ENCODE peak calls at places on chromosome 12, in five cellular contexts. F is naive thymus-derived CD4-positive, alpha-beta T cell; C is GM23248; Q is stomach; G is lower lobe of right lung. S is an unnamed sample.
A peak's percentile ranks its signal among the peaks of the same experiment; 100 is the strongest.

GRCh38 chr12:120762093-120762492 is 36.5 kb downstream of the ACADS start:
- DNase-seq in F (no peak), C (no peak), Q (no peak), G (no peak), S (no peak)

GRCh38 chr12:51977320-51977753 is 25.8 kb downstream of the ACVR1B start:
- DNase-seq in F (no peak), C (peak; percentile 29), Q (no peak), G (no peak), S (no peak)

GRCh38 chr12:69879007-69879960 is 54.3 kb downstream of the MYRFL start:
- DNase-seq in F (peak; percentile 63), C (peak; percentile 84), Q (peak; percentile 75), G (peak; percentile 68), S (peak; percentile 87)

GRCh38 chr12:27772328-27773049 is 7.5 kb upstream of the KLHL42 start:
- DNase-seq in F (no peak), C (peak; percentile 29), Q (no peak), G (no peak), S (no peak)

GRCh38 chr12:76614364-76614763 is 54.8 kb upstream of the OSBPL8 start:
- DNase-seq in F (no peak), C (no peak), Q (no peak), G (no peak), S (no peak)

GRCh38 chr12:120652671-120653435 is 12.4 kb downstream of the CABP1 start:
- DNase-seq in F (no peak), C (no peak), Q (no peak), G (peak; percentile 16), S (no peak)

GRCh38 chr12:118763239-118763638 is 218.1 kb upstream of the SRRM4 start:
- DNase-seq in F (no peak), C (no peak), Q (no peak), G (no peak), S (no peak)

GRCh38 chr12:25811656-25812126 is 146.8 kb upstream of the RASSF8 start:
- DNase-seq in F (no peak), C (peak; percentile 67), Q (no peak), G (no peak), S (no peak)

GRCh38 chr12:119804011-119804641 is 73.0 kb downstream of the CIT start:
- DNase-seq in F (no peak), C (peak; percentile 88), Q (peak; percentile 57), G (peak; percentile 55), S (no peak)

GRCh38 chr12:12871587-12872138 is 19.7 kb upstream of the GPRC5A start:
- DNase-seq in F (no peak), C (no peak), Q (no peak), G (no peak), S (no peak)

GRCh38 chr12:103751600-103751999 is 89.4 kb downstream of the NT5DC3 start:
- DNase-seq in F (no peak), C (peak; percentile 31), Q (no peak), G (no peak), S (no peak)

GRCh38 chr12:3604750-3605638 is 114.0 kb downstream of the PRMT8 start:
- DNase-seq in F (no peak), C (no peak), Q (peak; percentile 61), G (no peak), S (no peak)

GRCh38 chr12:80648866-80649265 is 58.6 kb upstream of the MYF6 start:
- DNase-seq in F (no peak), C (peak; percentile 76), Q (no peak), G (no peak), S (no peak)

GRCh38 chr12:94649349-94650142 is 811 bp downstream of the TMCC3 start:
- DNase-seq in F (peak; percentile 29), C (peak; percentile 64), Q (peak; percentile 64), G (peak; percentile 73), S (no peak)

GRCh38 chr12:104668274-104668718 is 211.5 kb downstream of the CHST11 start:
- DNase-seq in F (no peak), C (no peak), Q (no peak), G (peak; percentile 70), S (no peak)

GRCh38 chr12:104106965-104107364 is 31.0 kb downstream of the NFYB start:
- DNase-seq in F (no peak), C (no peak), Q (no peak), G (no peak), S (no peak)

GRCh38 chr12:52356031-52356761 is 11.1 kb downstream of the KRT85 start:
- DNase-seq in F (no peak), C (no peak), Q (no peak), G (no peak), S (no peak)

GRCh38 chr12:52010152-52010622 is 3.4 kb downstream of the TAMALIN start:
- DNase-seq in F (no peak), C (peak; percentile 72), Q (peak; percentile 38), G (peak; percentile 74), S (no peak)

GRCh38 chr12:68962855-68963455 is 30.0 kb upstream of the CPM start:
- DNase-seq in F (no peak), C (peak; percentile 46), Q (no peak), G (no peak), S (no peak)

GRCh38 chr12:106223485-106224391 is 24.1 kb downstream of the CKAP4 start:
- DNase-seq in F (peak; percentile 74), C (peak; percentile 74), Q (peak; percentile 76), G (peak; percentile 72), S (peak; percentile 45)

GRCh38 chr12:80937391-80938238 is at the start of gene LIN7A:
- DNase-seq in F (no peak), C (peak; percentile 44), Q (peak; percentile 27), G (peak; percentile 62), S (no peak)

GRCh38 chr12:73950506-73950905 is 587.1 kb upstream of the ATXN7L3B start:
- DNase-seq in F (no peak), C (no peak), Q (no peak), G (no peak), S (no peak)

GRCh38 chr12:16545836-16546235 is 60.1 kb downstream of the LMO3 start:
- DNase-seq in F (no peak), C (no peak), Q (no peak), G (no peak), S (no peak)

GRCh38 chr12:15154108-15154507 is 67.1 kb downstream of the RERG start:
- DNase-seq in F (no peak), C (no peak), Q (no peak), G (no peak), S (no peak)

GRCh38 chr12:104108755-104109445 is 29.1 kb downstream of the NFYB start:
- DNase-seq in F (peak; percentile 85), C (peak; percentile 83), Q (peak; percentile 83), G (peak; percentile 78), S (peak; percentile 94)

GRCh38 chr12:13079440-13079906 is 24.0 kb downstream of the GSG1 start:
- DNase-seq in F (no peak), C (no peak), Q (no peak), G (no peak), S (no peak)

GRCh38 chr12:85983601-85984000 is 109.5 kb downstream of the NTS start:
- DNase-seq in F (no peak), C (no peak), Q (no peak), G (no peak), S (no peak)

GRCh38 chr12:85985996-85986395 is 111.9 kb downstream of the NTS start:
- DNase-seq in F (no peak), C (no peak), Q (no peak), G (no peak), S (no peak)
- H3K27ac ChIP-seq in F (no peak overlapping the region), C (no peak overlapping the region), Q (no peak overlapping the region), G (no peak overlapping the region), S (no peak overlapping the region)

GRCh38 chr12:99334737-99335136 is 312.8 kb upstream of the GARIN6 start:
- DNase-seq in F (no peak), C (no peak), Q (no peak), G (no peak), S (no peak)
- H3K4me1 ChIP-seq in F (no peaks in the 10 kb centered on the region), C (no peaks in the 10 kb centered on the region), Q (no peaks in the 10 kb centered on the region), G (no peaks in the 10 kb centered on the region), S (no peaks in the 10 kb centered on the region)

GRCh38 chr12:92140919-92141536 is 4.6 kb downstream of the BTG1 start:
- DNase-seq in F (no peak), C (no peak), Q (no peak), G (no peak), S (no peak)

GRCh38 chr12:92136883-92137582 is 8.6 kb downstream of the BTG1 start:
- DNase-seq in F (no peak), C (peak; percentile 90), Q (no peak), G (no peak), S (no peak)

GRCh38 chr12:92139634-92140555 is 5.8 kb downstream of the BTG1 start:
- DNase-seq in F (no peak), C (peak; percentile 37), Q (no peak), G (no peak), S (no peak)

GRCh38 chr12:92138144-92138543 is 7.5 kb downstream of the BTG1 start:
- DNase-seq in F (no peak), C (peak; percentile 21), Q (no peak), G (no peak), S (no peak)

DNA sequence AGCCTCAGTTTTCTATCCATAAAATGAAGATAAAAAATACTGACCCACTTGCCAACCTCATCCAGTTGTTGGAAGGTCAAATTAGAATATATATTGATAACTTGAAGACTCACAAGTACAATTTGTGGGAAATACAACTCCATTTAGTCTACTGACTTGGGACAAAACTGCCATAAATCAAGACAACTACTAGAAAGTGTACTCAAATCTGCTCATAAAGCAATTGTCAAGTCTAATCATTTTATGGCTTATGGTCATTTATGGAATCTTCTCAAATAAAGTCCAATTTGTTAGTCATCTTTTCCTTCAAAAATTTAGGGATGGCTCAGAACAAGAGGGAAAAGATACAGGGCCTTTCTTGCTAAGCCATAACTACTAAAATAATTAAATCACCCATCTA is 7.0 kb downstream of the BTG1 start:
- DNase-seq in F (no peak), C (no peak), Q (no peak), G (no peak), S (no peak)
- H3K27ac ChIP-seq in F (peak overlapping the region; percentile 91), C (peak overlapping the region; percentile 93), Q (peak overlapping the region; percentile 100), G (peak overlapping the region; percentile 32), S (peak overlapping the region; percentile 99)

GRCh38 chr12:623865-624372 is 39.3 kb downstream of the NINJ2 start:
- DNase-seq in F (no peak), C (no peak), Q (no peak), G (no peak), S (no peak)

GRCh38 chr12:627285-627684 is 36.0 kb downstream of the NINJ2 start:
- DNase-seq in F (no peak), C (no peak), Q (no peak), G (no peak), S (no peak)

GRCh38 chr12:623172-623864 is 39.9 kb downstream of the NINJ2 start:
- DNase-seq in F (no peak), C (no peak), Q (no peak), G (no peak), S (no peak)

GRCh38 chr12:627863-628805 is 35.1 kb downstream of the NINJ2 start:
- DNase-seq in F (no peak), C (no peak), Q (no peak), G (no peak), S (no peak)

DNA sequence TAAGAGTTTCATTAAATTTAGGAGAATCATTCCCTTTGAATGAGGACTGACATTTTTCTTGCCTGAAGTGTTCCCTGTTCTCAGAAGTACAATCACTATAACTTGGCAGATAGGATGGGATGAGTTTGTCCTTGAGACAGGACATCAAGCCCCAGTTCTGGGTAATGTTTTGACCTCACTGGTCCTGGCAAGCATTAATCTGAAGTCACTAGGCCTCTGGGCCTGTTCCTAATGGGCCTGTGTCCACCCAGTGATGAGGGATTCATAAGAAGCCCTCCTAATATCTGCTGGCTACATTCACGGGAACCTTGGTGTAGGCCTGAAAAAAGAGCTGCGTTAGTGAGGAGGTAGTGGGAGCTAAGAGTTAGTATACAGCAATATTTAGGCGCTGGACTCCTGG is 37.2 kb downstream of the NINJ2 start:
- DNase-seq in F (no peak), C (no peak), Q (no peak), G (no peak), S (no peak)
- H3K4me1 ChIP-seq in F (peaks cover 7% of the 10 kb centered on the region), C (no peaks in the 10 kb centered on the region), Q (no peaks in the 10 kb centered on the region), G (peaks cover 42% of the 10 kb centered on the region), S (no peaks in the 10 kb centered on the region)

GRCh38 chr12:2498961-2499500 is 295.7 kb upstream of the FKBP4 start:
- DNase-seq in F (no peak), C (no peak), Q (peak; percentile 74), G (no peak), S (peak; percentile 58)
- H3K27ac ChIP-seq in F (no peak overlapping the region), C (no peak overlapping the region), Q (peak overlapping the region; percentile 28), G (no peak overlapping the region), S (no peak overlapping the region)

S was measured in Peyer's patch.